ENCODE peak calls at places on chromosomes 1 and 21, in six cellular contexts. X, D, K, S, M and O are unnamed samples.

GRCh38 chr1:113207019-113207418 is 134.0 kb downstream of the LRIG2 start:
- DNase-seq in D (no peak), M (no peak), X (no peak), K (no peak), S (no peak), O (no peak)

GRCh38 chr1:200938955-200939354 is 44.3 kb downstream of the INAVA start:
- DNase-seq in M (no peak), X (no peak), D (no peak), K (no peak), S (no peak), O (no peak)

GRCh38 chr1:201295861-201296260 is 12.6 kb downstream of the PKP1 start:
- DNase-seq in M (no peak), D (peak), X (no peak), K (no peak), S (no peak), O (no peak)

GRCh38 chr21:26850116-26850643 is 5.0 kb upstream of the ADAMTS1 start:
- DNase-seq in D (peak), X (peak), S (no peak), K (no peak), M (peak), O (no peak)

GRCh38 chr1:171179323-171180227 is 5.5 kb upstream of the FMO2 start:
- DNase-seq in K (no peak), S (no peak), D (no peak), X (no peak), M (no peak), O (peak)

GRCh38 chr1:75797273-75797588 is 549 bp downstream of the MSH4 start:
- DNase-seq in S (no peak), M (no peak), X (no peak), D (no peak), K (no peak), O (no peak)

GRCh38 chr1:55579332-55579996 is 364.3 kb upstream of the USP24 start:
- DNase-seq in D (no peak), S (no peak), M (no peak), X (no peak), K (no peak), O (no peak)

GRCh38 chr1:118483245-118484006 is 298.4 kb upstream of the SPAG17 start:
- DNase-seq in X (no peak), M (no peak), D (no peak), K (peak), S (no peak), O (peak)

GRCh38 chr1:155226188-155226909 is 17.9 kb downstream of the MTX1 start:
- DNase-seq in X (peak), K (no peak), D (peak), M (peak), S (peak), O (peak)

GRCh38 chr1:147598631-147599361 is 57.5 kb downstream of the BCL9 start:
- DNase-seq in M (peak), X (peak), S (no peak), D (peak), K (no peak), O (no peak)
- H3K4ac ChIP-seq in M (peak), X (no peak), S (no peak), D (peak), K (no peak), O (no peak)

GRCh38 chr1:222801067-222801466 is 13.8 kb upstream of the DISP1 start:
- DNase-seq in K (no peak), M (no peak), S (no peak), D (no peak), X (no peak), O (no peak)
- H3K14ac ChIP-seq in K (no peak), M (no peak), S (no peak), D (no peak), X (no peak), O (no peak)

GRCh38 chr21:34743831-34744230 is 75.0 kb downstream of the CLIC6 start:
- DNase-seq in K (no peak), M (no peak), X (no peak), S (no peak), D (peak), O (no peak)
- H3K23ac ChIP-seq in K (no peak), M (peak), X (no peak), S (no peak), D (peak), O (no peak)

GRCh38 chr1:147600119-147601111 is 59.1 kb downstream of the BCL9 start:
- DNase-seq in K (no peak), M (peak), D (peak), X (no peak), S (no peak), O (peak)
- H3K4ac ChIP-seq in K (no peak), M (peak), D (peak), X (no peak), S (no peak), O (no peak)

GRCh38 chr1:72101840-72102632 is 180.3 kb downstream of the NEGR1 start:
- DNase-seq in K (no peak), S (no peak), X (no peak), D (no peak), M (no peak), O (no peak)
- H3K14ac ChIP-seq in K (no peak), S (no peak), X (no peak), D (no peak), M (no peak), O (no peak)

GRCh38 chr1:173867141-173867752 is 542 bp downstream of the GAS5 start:
- DNase-seq in K (no peak), S (peak), X (no peak), M (no peak), D (no peak), O (peak)
- H3K23ac ChIP-seq in K (no peak), S (no peak), X (peak), M (peak), D (peak), O (no peak)

DNA sequence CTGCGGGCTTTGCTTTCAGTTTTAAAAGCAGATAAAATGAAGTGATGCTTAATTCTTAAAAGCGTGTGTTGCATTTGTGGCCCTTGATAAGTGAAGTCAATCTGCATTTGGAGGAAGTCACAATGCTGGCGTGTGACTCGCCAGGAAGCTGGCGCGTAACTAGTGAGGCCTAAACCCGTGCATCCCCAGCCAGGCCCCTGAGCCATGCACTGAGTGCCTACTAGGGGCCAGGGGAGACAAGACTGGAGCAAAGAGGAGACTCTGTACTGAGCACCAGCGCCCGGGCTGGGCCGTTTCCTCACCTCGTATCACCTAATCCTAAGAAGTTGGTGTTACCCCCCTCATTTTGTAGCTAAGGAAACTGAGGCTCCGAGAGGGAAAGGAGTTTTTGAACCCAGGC is 4.6 kb upstream of the DDOST start:
- DNase-seq in D (no peak), S (no peak), K (no peak), X (no peak), M (no peak), O (no peak)
- H3K4ac ChIP-seq in D (no peak), S (no peak), K (no peak), X (no peak), M (no peak), O (no peak)

GRCh38 chr1:198627436-198628063 is 11.3 kb upstream of the PTPRC start:
- DNase-seq in D (no peak), M (no peak), K (no peak), S (no peak), X (no peak), O (no peak)
- H3K14ac ChIP-seq in D (no peak), M (no peak), K (no peak), S (no peak), X (no peak), O (no peak)